ENCODE peak calls at places on chromosome 4, in five cellular contexts. One of them, this sample, is unnamed.
A peak's percentile ranks its signal among the peaks of the same experiment; 100 is the strongest.

GRCh38 chr4:80266902-80267380 is 477 bp downstream of the FGF5 start:
- DNase-seq in K562: peak; percentile 55
- DNase-seq in lower lobe of right lung: no peak
- DNase-seq in left lung: no peak
- DNase-seq in lung: no peak
- DNase-seq in this sample: no peak

GRCh38 chr4:6095023-6095817 is 77.0 kb upstream of the C4orf50 start:
- DNase-seq in K562: no peak
- DNase-seq in lower lobe of right lung: no peak
- DNase-seq in left lung: no peak
- DNase-seq in lung: no peak
- DNase-seq in this sample: no peak

GRCh38 chr4:22637306-22637705 is 55.4 kb upstream of the GBA3 start:
- DNase-seq in K562: no peak
- DNase-seq in lower lobe of right lung: no peak
- DNase-seq in left lung: no peak
- DNase-seq in lung: no peak
- DNase-seq in this sample: no peak

GRCh38 chr4:15805583-15806517 is 27.7 kb downstream of the CD38 start:
- DNase-seq in K562: peak; percentile 46
- DNase-seq in lower lobe of right lung: no peak
- DNase-seq in left lung: no peak
- DNase-seq in lung: peak; percentile 39
- DNase-seq in this sample: peak; percentile 18

GRCh38 chr4:76610751-76611150 is 175.7 kb downstream of the SHROOM3 start:
- DNase-seq in K562: no peak
- DNase-seq in lower lobe of right lung: no peak
- DNase-seq in left lung: no peak
- DNase-seq in lung: no peak
- DNase-seq in this sample: no peak

GRCh38 chr4:171813195-171813955 is at the start of gene GALNTL6:
- DNase-seq in K562: no peak
- DNase-seq in lower lobe of right lung: peak; percentile 41
- DNase-seq in left lung: no peak
- DNase-seq in lung: no peak
- DNase-seq in this sample: no peak

GRCh38 chr4:183747931-183748664 is 89.0 kb downstream of the TRAPPC11 start:
- DNase-seq in K562: no peak
- DNase-seq in lower lobe of right lung: no peak
- DNase-seq in left lung: no peak
- DNase-seq in lung: peak; percentile 13
- DNase-seq in this sample: peak; percentile 72

GRCh38 chr4:2281575-2282343 is 19.9 kb upstream of the MXD4 start:
- DNase-seq in K562: no peak
- DNase-seq in lower lobe of right lung: no peak
- DNase-seq in left lung: no peak
- DNase-seq in lung: no peak
- DNase-seq in this sample: no peak

GRCh38 chr4:184145596-184145995 is 72.1 kb downstream of the ENPP6 start:
- DNase-seq in K562: no peak
- DNase-seq in lower lobe of right lung: no peak
- DNase-seq in left lung: no peak
- DNase-seq in lung: no peak
- DNase-seq in this sample: no peak

GRCh38 chr4:153655928-153656327 is 28.2 kb upstream of the TLR2 start:
- DNase-seq in K562: no peak
- DNase-seq in lower lobe of right lung: peak; percentile 74
- DNase-seq in left lung: peak; percentile 65
- DNase-seq in lung: peak; percentile 67
- DNase-seq in this sample: peak; percentile 30

GRCh38 chr4:84846985-84847384 is 119.5 kb downstream of the WDFY3 start:
- DNase-seq in K562: no peak
- DNase-seq in lower lobe of right lung: no peak
- DNase-seq in left lung: no peak
- DNase-seq in lung: no peak
- DNase-seq in this sample: no peak

GRCh38 chr4:185573651-185574199 is 38.4 kb upstream of the PDLIM3 start:
- DNase-seq in K562: peak; percentile 60
- DNase-seq in lower lobe of right lung: no peak
- DNase-seq in left lung: no peak
- DNase-seq in lung: no peak
- DNase-seq in this sample: peak; percentile 82

DNA sequence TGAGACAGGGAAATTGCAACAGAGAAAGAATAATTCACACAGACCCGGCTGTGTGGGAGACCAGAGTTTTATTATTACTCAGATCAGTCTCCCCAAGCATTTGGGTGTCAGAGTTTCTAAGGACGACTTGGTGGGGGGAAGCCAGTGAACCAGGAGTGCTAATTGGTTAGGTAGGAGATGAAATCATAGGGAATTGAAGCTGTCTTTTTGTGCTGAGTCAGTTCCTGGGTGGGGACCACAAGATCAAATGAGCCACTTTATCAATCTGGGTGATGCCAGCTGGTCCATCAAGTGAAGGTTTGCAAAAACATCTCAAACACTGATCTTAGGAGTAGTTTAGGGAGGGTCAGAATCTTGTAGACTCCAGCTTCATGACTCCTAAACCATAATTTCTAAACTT is 560.7 kb downstream of the ADGRL3 start:
- DNase-seq in K562: no peak
- DNase-seq in lower lobe of right lung: no peak
- DNase-seq in left lung: no peak
- DNase-seq in lung: no peak
- DNase-seq in this sample: no peak
- H3K9me3 ChIP-seq in K562: no peaks in the 10 kb centered on the region
- H3K9me3 ChIP-seq in lower lobe of right lung: peaks cover 4% of the 10 kb centered on the region
- H3K9me3 ChIP-seq in left lung: no peaks in the 10 kb centered on the region
- H3K9me3 ChIP-seq in lung: peaks cover 6% of the 10 kb centered on the region
- H3K9me3 ChIP-seq in this sample: no peaks in the 10 kb centered on the region

GRCh38 chr4:82560853-82561744 is 689 bp downstream of the TMEM150C start:
- DNase-seq in K562: no peak
- DNase-seq in lower lobe of right lung: no peak
- DNase-seq in left lung: no peak
- DNase-seq in lung: no peak
- DNase-seq in this sample: no peak
- H3K4me3 ChIP-seq in K562: no peak overlapping the region
- H3K4me3 ChIP-seq in lower lobe of right lung: peak overlapping the region; percentile 66
- H3K4me3 ChIP-seq in left lung: no peak overlapping the region
- H3K4me3 ChIP-seq in lung: peak overlapping the region; percentile 83
- H3K4me3 ChIP-seq in this sample: peak overlapping the region; percentile 57

GRCh38 chr4:167956676-167957075 is 135.7 kb upstream of the ANXA10 start:
- DNase-seq in K562: no peak
- DNase-seq in lower lobe of right lung: no peak
- DNase-seq in left lung: no peak
- DNase-seq in lung: no peak
- DNase-seq in this sample: no peak
- H3K9me3 ChIP-seq in K562: no peaks in the 10 kb centered on the region
- H3K9me3 ChIP-seq in lower lobe of right lung: peaks cover 5% of the 10 kb centered on the region
- H3K9me3 ChIP-seq in left lung: no peaks in the 10 kb centered on the region
- H3K9me3 ChIP-seq in lung: peaks cover 7% of the 10 kb centered on the region
- H3K9me3 ChIP-seq in this sample: no peaks in the 10 kb centered on the region

DNA sequence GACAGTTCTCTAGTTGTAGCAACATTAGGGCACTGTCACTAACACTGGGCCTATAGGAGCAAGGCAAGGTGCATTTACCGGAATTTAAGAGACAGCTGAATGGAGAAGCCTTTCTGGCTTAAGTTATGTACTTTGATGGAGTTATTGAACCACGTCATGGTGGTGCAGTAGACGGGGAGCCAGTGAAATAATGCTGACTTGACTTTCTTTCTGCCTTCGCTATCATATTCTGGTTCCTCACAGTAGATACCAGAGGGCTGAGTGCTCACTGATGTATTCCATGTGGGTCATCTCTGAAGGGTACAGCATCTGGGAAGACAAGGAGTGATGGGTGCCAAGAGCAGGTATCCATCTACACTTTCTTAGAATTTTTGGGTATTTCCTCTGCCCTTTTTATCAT is 802.8 kb downstream of the FSTL5 start:
- DNase-seq in K562: no peak
- DNase-seq in lower lobe of right lung: no peak
- DNase-seq in left lung: no peak
- DNase-seq in lung: no peak
- DNase-seq in this sample: no peak
- H3K4me3 ChIP-seq in K562: no peak overlapping the region
- H3K4me3 ChIP-seq in lower lobe of right lung: no peak overlapping the region
- H3K4me3 ChIP-seq in left lung: no peak overlapping the region
- H3K4me3 ChIP-seq in lung: no peak overlapping the region
- H3K4me3 ChIP-seq in this sample: no peak overlapping the region

GRCh38 chr4:138935-139334 is 14.6 kb downstream of the ZNF718 start:
- DNase-seq in K562: no peak
- DNase-seq in lower lobe of right lung: no peak
- DNase-seq in left lung: no peak
- DNase-seq in lung: no peak
- DNase-seq in this sample: no peak

GRCh38 chr4:139691-140090 is 15.4 kb downstream of the ZNF718 start:
- DNase-seq in K562: no peak
- DNase-seq in lower lobe of right lung: no peak
- DNase-seq in left lung: no peak
- DNase-seq in lung: no peak
- DNase-seq in this sample: no peak
- H3K9me3 ChIP-seq in K562: peaks cover 5% of the 10 kb centered on the region
- H3K9me3 ChIP-seq in lower lobe of right lung: peaks cover 96% of the 10 kb centered on the region
- H3K9me3 ChIP-seq in left lung: peaks cover 13% of the 10 kb centered on the region
- H3K9me3 ChIP-seq in lung: peaks cover 39% of the 10 kb centered on the region
- H3K9me3 ChIP-seq in this sample: no peaks in the 10 kb centered on the region

GRCh38 chr4:140162596-140162995 is 8.6 kb upstream of the MAML3 start:
- DNase-seq in K562: no peak
- DNase-seq in lower lobe of right lung: no peak
- DNase-seq in left lung: no peak
- DNase-seq in lung: no peak
- DNase-seq in this sample: no peak

GRCh38 chr4:140158234-140159030 is 4.4 kb upstream of the MAML3 start:
- DNase-seq in K562: no peak
- DNase-seq in lower lobe of right lung: no peak
- DNase-seq in left lung: peak; percentile 56
- DNase-seq in lung: peak; percentile 53
- DNase-seq in this sample: no peak

GRCh38 chr4:140168474-140168873 is 14.5 kb upstream of the MAML3 start:
- DNase-seq in K562: no peak
- DNase-seq in lower lobe of right lung: no peak
- DNase-seq in left lung: no peak
- DNase-seq in lung: no peak
- DNase-seq in this sample: no peak

GRCh38 chr4:140168936-140169335 is 15.0 kb upstream of the MAML3 start:
- DNase-seq in K562: no peak
- DNase-seq in lower lobe of right lung: no peak
- DNase-seq in left lung: no peak
- DNase-seq in lung: no peak
- DNase-seq in this sample: no peak

GRCh38 chr4:140163029-140163810 is 9.2 kb upstream of the MAML3 start:
- DNase-seq in K562: no peak
- DNase-seq in lower lobe of right lung: no peak
- DNase-seq in left lung: no peak
- DNase-seq in lung: no peak
- DNase-seq in this sample: no peak
- H3K4me3 ChIP-seq in K562: no peak overlapping the region
- H3K4me3 ChIP-seq in lower lobe of right lung: no peak overlapping the region
- H3K4me3 ChIP-seq in left lung: no peak overlapping the region
- H3K4me3 ChIP-seq in lung: no peak overlapping the region
- H3K4me3 ChIP-seq in this sample: no peak overlapping the region

GRCh38 chr4:29066856-29067255 is 1653.3 kb upstream of the PCDH7 start:
- DNase-seq in K562: no peak
- DNase-seq in lower lobe of right lung: no peak
- DNase-seq in left lung: no peak
- DNase-seq in lung: no peak
- DNase-seq in this sample: no peak
- H3K9me3 ChIP-seq in K562: no peaks in the 10 kb centered on the region
- H3K9me3 ChIP-seq in lower lobe of right lung: peaks cover 6% of the 10 kb centered on the region
- H3K9me3 ChIP-seq in left lung: no peaks in the 10 kb centered on the region
- H3K9me3 ChIP-seq in lung: no peaks in the 10 kb centered on the region
- H3K9me3 ChIP-seq in this sample: no peaks in the 10 kb centered on the region

GRCh38 chr4:4857001-4857808 is 2.3 kb upstream of the MSX1 start:
- DNase-seq in K562: no peak
- DNase-seq in lower lobe of right lung: no peak
- DNase-seq in left lung: peak; percentile 9
- DNase-seq in lung: no peak
- DNase-seq in this sample: no peak
- H3K4me3 ChIP-seq in K562: no peak overlapping the region
- H3K4me3 ChIP-seq in lower lobe of right lung: peak overlapping the region; percentile 39
- H3K4me3 ChIP-seq in left lung: no peak overlapping the region
- H3K4me3 ChIP-seq in lung: no peak overlapping the region
- H3K4me3 ChIP-seq in this sample: peak overlapping the region; percentile 34

GRCh38 chr4:129062580-129062979 is 30.8 kb downstream of the SCLT1 start:
- DNase-seq in K562: no peak
- DNase-seq in lower lobe of right lung: no peak
- DNase-seq in left lung: no peak
- DNase-seq in lung: no peak
- DNase-seq in this sample: no peak

GRCh38 chr4:129063640-129064039 is 29.7 kb downstream of the SCLT1 start:
- DNase-seq in K562: no peak
- DNase-seq in lower lobe of right lung: no peak
- DNase-seq in left lung: no peak
- DNase-seq in lung: no peak
- DNase-seq in this sample: no peak

GRCh38 chr4:129064717-129065116 is 28.6 kb downstream of the SCLT1 start:
- DNase-seq in K562: no peak
- DNase-seq in lower lobe of right lung: no peak
- DNase-seq in left lung: no peak
- DNase-seq in lung: no peak
- DNase-seq in this sample: no peak

DNA sequence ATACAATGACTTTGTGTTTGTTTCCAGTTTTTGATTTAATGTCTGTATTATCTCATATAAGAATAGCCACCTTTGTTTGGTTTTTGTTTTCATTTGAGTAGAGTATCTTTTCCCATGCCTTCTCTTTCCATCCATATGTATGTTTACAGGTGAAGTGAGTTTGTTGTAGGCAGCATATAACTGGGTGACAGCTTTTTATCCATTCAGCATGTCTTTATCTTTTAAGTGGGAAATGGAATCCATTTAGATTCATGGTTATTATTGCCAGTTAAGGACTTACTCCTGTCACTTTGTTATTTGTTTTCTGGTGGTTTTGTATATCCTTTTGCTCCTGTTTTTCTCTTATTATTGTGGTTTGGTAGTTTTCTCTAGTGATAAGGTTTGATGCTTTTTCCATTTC is 34.3 kb downstream of the SCLT1 start:
- DNase-seq in K562: no peak
- DNase-seq in lower lobe of right lung: no peak
- DNase-seq in left lung: no peak
- DNase-seq in lung: no peak
- DNase-seq in this sample: no peak
- H3K9me3 ChIP-seq in K562: peaks cover 39% of the 10 kb centered on the region
- H3K9me3 ChIP-seq in lower lobe of right lung: peaks cover 83% of the 10 kb centered on the region
- H3K9me3 ChIP-seq in left lung: no peaks in the 10 kb centered on the region
- H3K9me3 ChIP-seq in lung: peaks cover 31% of the 10 kb centered on the region
- H3K9me3 ChIP-seq in this sample: no peaks in the 10 kb centered on the region

This sample was measured in gastrocnemius medialis.